ENCODE peak calls at places on chromosomes 16 and 17, in nine cellular contexts. W is K562, M is sigmoid colon, V is esophagus muscularis mucosa, A is transverse colon, F is suprapubic skin, J is H1, R is SK-N-SH, B is ovary. H is an unnamed sample.

GRCh38 chr16:19912445-19913305 is 28.0 kb upstream of the GPRC5B start:
- DNase-seq in A (no peak), F (no peak), R (no peak), W (no peak), V (no peak), M (no peak), B (no peak), J (no peak), H (no peak)

GRCh38 chr17:37828313-37829124 is 83.7 kb upstream of the HNF1B start:
- DNase-seq in A (no peak), F (no peak), B (no peak), V (no peak), W (peak), M (peak), J (no peak), R (no peak), H (no peak)

GRCh38 chr17:73283841-73284282 is 22.2 kb upstream of the CPSF4L start:
- DNase-seq in A (no peak), W (no peak), B (peak), F (no peak), V (no peak), R (peak), M (peak), J (peak), H (peak)

GRCh38 chr16:20866161-20866772 is 33.9 kb downstream of the DCUN1D3 start:
- DNase-seq in J (no peak), W (peak), V (no peak), F (peak), B (no peak), M (peak), R (peak), A (peak), H (no peak)

GRCh38 chr17:14843086-14843795 is 421.9 kb downstream of the PMP22 start:
- DNase-seq in W (no peak), F (no peak), J (no peak), V (no peak), B (no peak), R (no peak), A (no peak), M (no peak), H (no peak)

GRCh38 chr16:82580293-82580900 is 46.4 kb upstream of the CDH13 start:
- DNase-seq in R (peak), B (no peak), V (no peak), M (no peak), A (no peak), W (no peak), F (no peak), J (no peak), H (no peak)

GRCh38 chr16:49464877-49465504 is 91.4 kb downstream of the C16orf78 start:
- DNase-seq in J (no peak), B (peak), M (peak), V (peak), W (peak), R (peak), A (no peak), F (peak), H (no peak)

GRCh38 chr16:59597269-59597668 is 863.2 kb upstream of the GOT2 start:
- DNase-seq in W (no peak), A (no peak), F (no peak), J (no peak), V (no peak), B (no peak), R (no peak), M (no peak), H (no peak)

GRCh38 chr17:76641501-76641900 is 2.1 kb downstream of the ST6GALNAC1 start:
- DNase-seq in B (no peak), F (no peak), M (no peak), A (no peak), J (no peak), W (no peak), R (no peak), V (no peak), H (no peak)

DNA sequence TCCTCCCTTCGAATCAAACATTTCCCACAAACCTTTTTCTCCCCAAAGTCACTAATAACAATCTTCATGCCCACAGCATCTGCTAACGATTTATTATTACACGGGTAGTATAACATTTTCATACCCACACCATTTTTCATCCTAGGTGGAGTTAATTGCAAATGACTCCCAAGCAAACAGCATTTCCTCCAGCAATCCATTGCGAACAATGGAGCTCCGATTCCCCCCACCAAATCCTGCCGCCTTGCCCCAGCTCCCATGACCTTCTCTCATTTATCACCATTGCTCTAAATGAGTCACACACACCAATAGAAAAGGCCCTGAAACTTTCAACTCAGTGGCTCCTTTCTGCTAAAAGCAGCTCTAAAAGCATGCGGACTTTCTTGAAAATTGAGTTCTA is 24.4 kb upstream of the NLRP1 start:
- DNase-seq in R (no peak), B (no peak), F (no peak), V (no peak), A (no peak), J (no peak), M (no peak), W (no peak), H (no peak)
- TF ChIP-seq EP300 in R (no peak), B (no peak), F (no peak), V (no peak), A (no peak), J (no peak), M (no peak), W (no peak), H (no peak)

GRCh38 chr17:8888704-8889302 is 21.3 kb upstream of the PIK3R6 start:
- DNase-seq in M (no peak), B (no peak), F (no peak), R (no peak), A (no peak), W (no peak), J (no peak), V (no peak), H (no peak)
- TF ChIP-seq CTCF in M (no peak), B (no peak), F (no peak), R (no peak), A (no peak), W (no peak), J (no peak), V (no peak), H (no peak)

GRCh38 chr17:41215681-41216080 is 10.8 kb upstream of the KRTAP9-2 start:
- DNase-seq in M (no peak), B (no peak), J (no peak), A (no peak), W (no peak), F (no peak), V (no peak), R (no peak), H (no peak)

GRCh38 chr17:41211845-41212466 is 14.5 kb upstream of the KRTAP9-2 start:
- DNase-seq in V (no peak), R (no peak), B (no peak), F (no peak), W (no peak), J (no peak), M (no peak), A (peak), H (no peak)

GRCh38 chr17:41212524-41213169 is 13.8 kb upstream of the KRTAP9-2 start:
- DNase-seq in F (no peak), W (no peak), V (no peak), R (no peak), B (no peak), A (no peak), M (no peak), J (no peak), H (no peak)
- TF ChIP-seq EP300 in F (no peak), W (no peak), V (no peak), R (no peak), B (no peak), A (no peak), M (no peak), J (no peak), H (no peak)

DNA sequence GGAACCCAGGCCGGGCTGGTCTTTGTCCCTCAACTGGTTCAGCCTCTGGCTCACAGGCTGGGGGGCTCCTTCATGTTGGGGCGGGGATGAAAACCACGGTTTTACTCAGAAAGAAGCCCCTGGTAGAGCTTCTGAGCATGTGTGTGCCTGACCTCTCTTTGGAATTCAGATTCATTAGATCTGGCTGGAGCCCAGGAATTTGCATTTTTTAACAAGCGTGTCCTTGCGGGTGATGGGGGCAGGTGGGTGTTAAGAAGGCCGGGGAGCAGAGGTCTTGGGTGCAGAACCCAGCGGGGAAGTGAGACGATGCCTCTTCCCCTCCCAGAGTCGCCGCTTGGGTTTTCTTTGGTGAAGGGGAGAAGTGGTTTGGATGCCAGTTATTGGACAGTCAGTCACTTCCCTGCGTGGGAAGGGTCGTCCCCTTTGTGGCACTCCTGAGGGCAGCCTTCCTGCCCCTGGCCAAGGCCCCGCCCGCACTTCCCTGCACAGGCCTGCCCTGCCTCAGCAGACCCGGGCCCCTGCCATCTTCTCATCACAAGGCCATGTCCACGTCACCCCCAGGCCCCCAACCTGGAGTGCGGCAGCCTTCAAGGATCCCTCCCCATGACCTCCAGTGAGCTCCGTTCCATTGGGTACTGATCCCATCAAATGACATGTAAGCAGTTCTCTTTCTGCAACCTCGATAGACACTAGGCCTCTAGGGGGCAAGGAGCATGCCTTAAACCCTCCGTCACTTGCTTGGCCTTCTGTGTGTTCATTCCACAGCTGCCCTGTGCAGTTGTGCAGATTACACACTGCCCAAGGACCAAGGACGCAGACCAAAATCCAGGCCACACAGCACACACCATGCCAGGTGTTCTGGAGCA is 177.7 kb upstream of the CIBAR2 start:
- DNase-seq in R (no peak), W (peak), M (no peak), J (no peak), A (no peak), B (no peak), V (no peak), F (no peak), H (no peak)
- TF ChIP-seq CTCF in R (no peak), W (peak), M (no peak), J (peak), A (no peak), B (no peak), V (no peak), F (no peak), H (no peak)

GRCh38 chr16:73171901-73172619 is 124.1 kb upstream of the ZFHX3 start:
- DNase-seq in R (peak), V (no peak), M (no peak), W (no peak), A (no peak), F (no peak), J (no peak), B (no peak), H (no peak)
- TF ChIP-seq EP300 in R (no peak), V (no peak), M (no peak), W (no peak), A (no peak), F (no peak), J (no peak), B (no peak), H (no peak)

DNA sequence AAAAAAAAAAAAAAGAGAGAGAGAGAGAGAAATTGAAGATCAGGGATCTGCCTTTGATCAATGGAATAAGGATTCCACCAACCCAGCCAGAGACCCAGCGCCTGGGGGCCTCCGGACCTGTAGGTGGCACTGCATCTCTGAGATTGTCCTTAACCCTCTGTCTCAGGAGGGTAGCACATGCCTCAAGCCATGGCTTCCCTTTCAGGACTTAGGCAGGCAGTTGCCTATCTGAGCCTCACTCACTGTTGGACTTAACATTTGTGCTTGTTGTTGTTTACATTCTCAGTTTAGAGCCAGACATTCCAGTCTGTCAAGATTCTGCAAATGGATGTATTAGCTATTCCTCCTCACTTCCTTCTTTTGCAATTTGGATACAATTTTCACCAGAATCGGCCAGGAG is 5.1 kb upstream of the SCNN1B start:
- DNase-seq in J (no peak), F (no peak), R (peak), W (peak), M (no peak), A (peak), B (no peak), V (no peak), H (no peak)
- TF ChIP-seq CTCF in J (peak), F (no peak), R (peak), W (peak), M (no peak), A (peak), B (no peak), V (peak), H (no peak)

GRCh38 chr17:36731806-36732205 is 130.4 kb downstream of the MRM1 start:
- DNase-seq in F (no peak), B (no peak), A (no peak), W (no peak), J (peak), V (no peak), R (no peak), M (no peak), H (no peak)

GRCh38 chr17:36732351-36732750 is 131.0 kb downstream of the MRM1 start:
- DNase-seq in M (no peak), B (no peak), V (no peak), A (no peak), W (no peak), J (no peak), R (no peak), F (no peak), H (no peak)

GRCh38 chr17:36728030-36728991 is 126.9 kb downstream of the MRM1 start:
- DNase-seq in B (no peak), R (peak), M (no peak), V (no peak), A (no peak), J (no peak), F (no peak), W (peak), H (no peak)

GRCh38 chr17:36731091-36731490 is 129.7 kb downstream of the MRM1 start:
- DNase-seq in V (no peak), J (no peak), W (no peak), F (no peak), B (no peak), R (no peak), A (peak), M (no peak), H (no peak)

GRCh38 chr17:36730095-36730808 is 128.9 kb downstream of the MRM1 start:
- DNase-seq in V (no peak), B (no peak), J (no peak), F (no peak), A (no peak), W (no peak), R (no peak), M (no peak), H (no peak)
- TF ChIP-seq EP300 in V (no peak), B (no peak), J (no peak), F (no peak), A (no peak), W (no peak), R (no peak), M (no peak), H (no peak)